ENCODE peak calls at places on chromosomes 3 and 15, in ten cellular contexts. D is uterus, M is tibial artery, F is A549, B is AG10803, H is cardiac fibroblast, O is heart left ventricle, W is HCT116, X is bronchial epithelial cell, Y is SK-N-SH. C is an unnamed sample.

GRCh38 chr3:146781059-146781458 is 175.9 kb upstream of the PLSCR5 start:
- DNase-seq in D (no peak), M (no peak), F (no peak), B (no peak), H (peak), O (no peak), W (no peak), X (no peak), Y (no peak), C (no peak)

GRCh38 chr3:20843037-20843436 is 657.0 kb upstream of the SGO1 start:
- DNase-seq in D (no peak), M (no peak), F (no peak), B (no peak), H (no peak), O (no peak), W (no peak), X (no peak), Y (no peak), C (no peak)

GRCh38 chr15:35857812-35858211 is 311.8 kb upstream of the DPH6 start:
- DNase-seq in D (no peak), M (no peak), F (no peak), B (no peak), H (no peak), O (no peak), W (no peak), X (no peak), Y (no peak), C (no peak)

GRCh38 chr3:114542359-114542758 is 248.5 kb downstream of the TIGIT start:
- DNase-seq in D (no peak), M (no peak), F (no peak), B (no peak), H (no peak), O (no peak), W (no peak), X (no peak), Y (no peak), C (no peak)

GRCh38 chr3:190697901-190698300 is 164.6 kb downstream of the GMNC start:
- DNase-seq in D (no peak), M (no peak), F (no peak), B (peak), H (peak), O (no peak), W (no peak), X (peak), Y (no peak), C (no peak)

GRCh38 chr3:46465196-46465520 is 453 bp upstream of the LTF start:
- DNase-seq in D (no peak), M (no peak), F (no peak), B (no peak), H (no peak), O (peak), W (no peak), X (no peak), Y (no peak), C (no peak)

GRCh38 chr3:134749174-134749573 is 45.9 kb upstream of the EPHB1 start:
- DNase-seq in D (no peak), M (no peak), F (no peak), B (no peak), H (no peak), O (no peak), W (no peak), X (no peak), Y (no peak), C (no peak)

GRCh38 chr15:55632434-55632833 is 44.3 kb upstream of the PYGO1 start:
- DNase-seq in D (no peak), M (no peak), F (no peak), B (no peak), H (no peak), O (no peak), W (no peak), X (no peak), Y (no peak), C (no peak)

GRCh38 chr15:44087578-44088190 is 107.4 kb downstream of the FRMD5 start:
- DNase-seq in D (no peak), M (no peak), F (peak), B (peak), H (peak), O (no peak), W (peak), X (peak), Y (no peak), C (no peak)

GRCh38 chr3:193775421-193776077 is 182.5 kb downstream of the OPA1 start:
- DNase-seq in D (no peak), M (no peak), F (no peak), B (no peak), H (no peak), O (no peak), W (no peak), X (no peak), Y (no peak), C (no peak)

GRCh38 chr3:69273895-69274294 is 112.0 kb downstream of the FRMD4B start:
- DNase-seq in D (no peak), M (no peak), F (no peak), B (no peak), H (peak), O (no peak), W (no peak), X (peak), Y (no peak), C (no peak)

GRCh38 chr15:83365370-83365938 is 81.0 kb upstream of the BNC1 start:
- DNase-seq in D (peak), M (peak), F (peak), B (peak), H (peak), O (no peak), W (peak), X (peak), Y (peak), C (no peak)

GRCh38 chr3:183061431-183062172 is 37.7 kb downstream of the MCCC1 start:
- DNase-seq in D (no peak), M (no peak), F (no peak), B (no peak), H (no peak), O (no peak), W (no peak), X (peak), Y (no peak), C (no peak)

GRCh38 chr3:184200825-184201224 is 14.8 kb downstream of the ABCF3 start:
- DNase-seq in D (no peak), M (no peak), F (no peak), B (no peak), H (no peak), O (no peak), W (no peak), X (no peak), Y (no peak), C (no peak)

GRCh38 chr3:85384372-85384771 is 425.6 kb downstream of the CADM2 start:
- DNase-seq in D (no peak), M (no peak), F (no peak), B (no peak), H (no peak), O (no peak), W (no peak), X (no peak), Y (no peak), C (no peak)

GRCh38 chr15:70741107-70741511 is 22.2 kb downstream of the UACA start:
- DNase-seq in D (peak), M (peak), F (peak), B (peak), H (peak), O (peak), W (peak), X (peak), Y (no peak), C (no peak)

GRCh38 chr15:100863406-100864198 is 16.0 kb upstream of the ALDH1A3 start:
- DNase-seq in D (peak), M (no peak), F (no peak), B (peak), H (peak), O (peak), W (no peak), X (no peak), Y (no peak), C (no peak)

GRCh38 chr15:66864871-66865281 is 162.8 kb downstream of the SMAD6 start:
- DNase-seq in D (no peak), M (no peak), F (no peak), B (no peak), H (no peak), O (peak), W (no peak), X (no peak), Y (no peak), C (no peak)

GRCh38 chr3:380801-381200 is 184.2 kb downstream of the CHL1 start:
- DNase-seq in D (no peak), M (no peak), F (peak), B (no peak), H (peak), O (no peak), W (no peak), X (peak), Y (no peak), C (no peak)

GRCh38 chr3:62559831-62560445 is 186.6 kb upstream of the FEZF2 start:
- DNase-seq in D (no peak), M (no peak), F (peak), B (peak), H (peak), O (no peak), W (peak), X (peak), Y (peak), C (peak)

GRCh38 chr15:100859970-100860828 is 19.4 kb upstream of the ALDH1A3 start:
- DNase-seq in D (no peak), M (no peak), F (no peak), B (no peak), H (peak), O (no peak), W (no peak), X (no peak), Y (no peak), C (no peak)

GRCh38 chr3:159818399-159818798 is 170.2 kb upstream of the IL12A start:
- DNase-seq in D (no peak), M (no peak), F (no peak), B (no peak), H (no peak), O (peak), W (no peak), X (no peak), Y (peak), C (no peak)
- TF ChIP-seq CTCF in D (no peak), M (no peak), F (no peak), B (no peak), H (no peak), O (no peak), W (peak), X (no peak), Y (no peak), C (no peak)

GRCh38 chr3:101852315-101852714 is 3.0 kb downstream of the NFKBIZ start:
- DNase-seq in D (no peak), M (no peak), F (no peak), B (no peak), H (no peak), O (no peak), W (no peak), X (no peak), Y (no peak), C (no peak)

GRCh38 chr3:101850327-101851048 is 1.2 kb downstream of the NFKBIZ start:
- DNase-seq in D (no peak), M (no peak), F (no peak), B (peak), H (peak), O (no peak), W (no peak), X (peak), Y (peak), C (peak)

GRCh38 chr3:101852983-101853382 is 3.7 kb downstream of the NFKBIZ start:
- DNase-seq in D (no peak), M (no peak), F (no peak), B (no peak), H (no peak), O (no peak), W (no peak), X (no peak), Y (no peak), C (no peak)

GRCh38 chr3:101851072-101851471 is 1.8 kb downstream of the NFKBIZ start:
- DNase-seq in D (no peak), M (no peak), F (no peak), B (no peak), H (no peak), O (no peak), W (no peak), X (no peak), Y (no peak), C (no peak)

GRCh38 chr3:101851833-101852232 is 2.5 kb downstream of the NFKBIZ start:
- DNase-seq in D (no peak), M (no peak), F (no peak), B (no peak), H (peak), O (no peak), W (no peak), X (no peak), Y (no peak), C (no peak)
- H3K4me3 ChIP-seq in D (peak), M (peak), F (peak), B (peak), H (peak), O (peak), W (no peak), X (peak), Y (peak), C (peak)

GRCh38 chr3:58332575-58333179 is at the start of gene PXK:
- DNase-seq in D (peak), M (peak), F (peak), B (peak), H (peak), O (peak), W (peak), X (no peak), Y (peak), C (peak)
- TF ChIP-seq CTCF in D (peak), M (peak), F (peak), B (no peak), H (no peak), O (no peak), W (no peak), X (peak), Y (peak), C (no peak)

GRCh38 chr3:147939425-147940196 is 530.4 kb downstream of the ZIC1 start:
- DNase-seq in D (no peak), M (no peak), F (no peak), B (no peak), H (no peak), O (no peak), W (no peak), X (no peak), Y (no peak), C (no peak)
- H3K4me3 ChIP-seq in D (no peak), M (no peak), F (no peak), B (no peak), H (no peak), O (no peak), W (no peak), X (no peak), Y (no peak), C (no peak)

GRCh38 chr3:100706365-100706764 is 2.9 kb upstream of the TFG start:
- DNase-seq in D (no peak), M (no peak), F (no peak), B (peak), H (peak), O (no peak), W (no peak), X (no peak), Y (no peak), C (no peak)

GRCh38 chr3:100708989-100709839 is at the start of gene TFG:
- DNase-seq in D (peak), M (peak), F (peak), B (peak), H (peak), O (peak), W (peak), X (peak), Y (peak), C (peak)

GRCh38 chr3:100709840-100710235 is 544 bp downstream of the TFG start:
- DNase-seq in D (peak), M (no peak), F (peak), B (peak), H (peak), O (no peak), W (no peak), X (peak), Y (peak), C (peak)

GRCh38 chr3:100710355-100711198 is 1.3 kb downstream of the TFG start:
- DNase-seq in D (no peak), M (no peak), F (peak), B (peak), H (peak), O (no peak), W (peak), X (peak), Y (peak), C (peak)

GRCh38 chr3:100708644-100708988 is 678 bp upstream of the TFG start:
- DNase-seq in D (no peak), M (no peak), F (peak), B (no peak), H (no peak), O (no peak), W (no peak), X (peak), Y (no peak), C (no peak)
- TF ChIP-seq CTCF in D (no peak), M (no peak), F (no peak), B (no peak), H (no peak), O (no peak), W (no peak), X (no peak), Y (no peak), C (no peak)

C was measured in GM12865.